ENCODE peak calls at places on chromosomes 2 and 18, in six cellular contexts. W, A, H, J, L and V are unnamed samples.

GRCh38 chr2:43027103-43027482 is 199.3 kb downstream of the ZFP36L2 start:
- DNase-seq in W (no peak), A (no peak), H (no peak), J (no peak), L (no peak), V (no peak)

GRCh38 chr2:45332567-45332966 is 278.5 kb downstream of the SRBD1 start:
- DNase-seq in W (no peak), A (no peak), H (no peak), J (no peak), L (no peak), V (no peak)

GRCh38 chr2:102033028-102033749 is 41.4 kb downstream of the IL1R2 start:
- DNase-seq in W (no peak), A (peak; percentile 63), H (peak; percentile 47), J (no peak), L (no peak), V (peak; percentile 64)

GRCh38 chr2:229514318-229514717 is 200.0 kb downstream of the DNER start:
- DNase-seq in W (no peak), A (no peak), H (no peak), J (no peak), L (no peak), V (no peak)

GRCh38 chr2:118903029-118903351 is 39.0 kb upstream of the MARCO start:
- DNase-seq in W (no peak), A (no peak), H (no peak), J (no peak), L (peak; percentile 67), V (no peak)

GRCh38 chr18:6601241-6601640 is 128.3 kb upstream of the ARHGAP28 start:
- DNase-seq in W (no peak), A (no peak), H (no peak), J (no peak), L (no peak), V (no peak)

GRCh38 chr2:102033750-102034682 is 42.3 kb downstream of the IL1R2 start:
- DNase-seq in W (no peak), A (peak; percentile 35), H (no peak), J (no peak), L (no peak), V (no peak)

GRCh38 chr2:212914392-212914791 is 237.0 kb downstream of the IKZF2 start:
- DNase-seq in W (no peak), A (no peak), H (no peak), J (no peak), L (no peak), V (no peak)

GRCh38 chr2:4445821-4446220 is 742.4 kb downstream of the DCDC2C start:
- DNase-seq in W (peak; percentile 6), A (peak; percentile 18), H (peak; percentile 66), J (no peak), L (no peak), V (no peak)

GRCh38 chr2:47388888-47389287 is 14.1 kb upstream of the MSH2 start:
- DNase-seq in W (no peak), A (no peak), H (no peak), J (no peak), L (no peak), V (no peak)

GRCh38 chr2:101688266-101688665 is 9.2 kb upstream of the MAP4K4 start:
- DNase-seq in W (no peak), A (no peak), H (no peak), J (no peak), L (no peak), V (no peak)

GRCh38 chr2:36356199-36356989 is 816 bp downstream of the CRIM1 start:
- DNase-seq in W (peak; percentile 78), A (peak; percentile 36), H (peak; percentile 23), J (peak; percentile 72), L (no peak), V (peak; percentile 56)

GRCh38 chr2:129779783-129780182 is 199.7 kb upstream of the RAB6C start:
- DNase-seq in W (no peak), A (no peak), H (no peak), J (peak; percentile 31), L (peak; percentile 61), V (no peak)

GRCh38 chr2:43030551-43031025 is 195.8 kb downstream of the ZFP36L2 start:
- DNase-seq in W (no peak), A (no peak), H (no peak), J (no peak), L (no peak), V (no peak)

GRCh38 chr18:7729858-7730257 is 162.7 kb downstream of the PTPRM start:
- DNase-seq in W (no peak), A (no peak), H (no peak), J (no peak), L (no peak), V (no peak)

GRCh38 chr2:61988462-61989366 is 83.2 kb downstream of the COMMD1 start:
- DNase-seq in W (no peak), A (no peak), H (peak; percentile 15), J (no peak), L (no peak), V (no peak)

GRCh38 chr2:203646266-203646864 is 60.1 kb upstream of the CD28 start:
- DNase-seq in W (no peak), A (no peak), H (no peak), J (no peak), L (no peak), V (no peak)

GRCh38 chr18:67265464-67266245 is 250.9 kb downstream of the DSEL start:
- DNase-seq in W (no peak), A (no peak), H (peak; percentile 76), J (no peak), L (no peak), V (no peak)

GRCh38 chr2:149573760-149574159 is 13.8 kb downstream of the MMADHC start:
- DNase-seq in W (no peak), A (no peak), H (peak; percentile 13), J (no peak), L (no peak), V (no peak)

GRCh38 chr2:42878581-42878980 is 86.2 kb upstream of the HAAO start:
- DNase-seq in W (no peak), A (no peak), H (peak; percentile 16), J (no peak), L (no peak), V (no peak)

GRCh38 chr2:171726841-171727460 is 39.7 kb downstream of the DYNC1I2 start:
- DNase-seq in W (no peak), A (no peak), H (no peak), J (no peak), L (no peak), V (no peak)

GRCh38 chr18:32919799-32920198 is 147.0 kb upstream of the KLHL14 start:
- DNase-seq in W (peak; percentile 84), A (no peak), H (no peak), J (peak; percentile 53), L (no peak), V (no peak)

GRCh38 chr2:133718688-133719201 is 150.5 kb upstream of the NCKAP5 start:
- DNase-seq in W (no peak), A (no peak), H (no peak), J (no peak), L (no peak), V (peak; percentile 33)

GRCh38 chr18:65942854-65943253 is 192.0 kb downstream of the CDH7 start:
- DNase-seq in W (no peak), A (no peak), H (no peak), J (no peak), L (no peak), V (no peak)

GRCh38 chr2:140791802-140792201 is 1339.0 kb downstream of the LRP1B start:
- DNase-seq in W (no peak), A (no peak), H (no peak), J (no peak), L (no peak), V (no peak)

GRCh38 chr2:190156750-190157277 is 94.3 kb upstream of the MSTN start:
- DNase-seq in W (no peak), A (no peak), H (no peak), J (no peak), L (no peak), V (no peak)

GRCh38 chr2:153967248-153967973 is 95.7 kb downstream of the GALNT13 start:
- DNase-seq in W (no peak), A (no peak), H (no peak), J (no peak), L (no peak), V (no peak)

GRCh38 chr2:238285653-238286082 is 2.7 kb downstream of the PER2 start:
- DNase-seq in W (no peak), A (peak; percentile 94), H (no peak), J (no peak), L (no peak), V (peak; percentile 86)

GRCh38 chr18:63178526-63178880 is 141.1 kb downstream of the BCL2 start:
- DNase-seq in W (no peak), A (no peak), H (no peak), J (no peak), L (no peak), V (peak; percentile 73)

GRCh38 chr2:137525644-137526190 is 438.6 kb upstream of the HNMT start:
- DNase-seq in W (no peak), A (no peak), H (no peak), J (no peak), L (no peak), V (no peak)

GRCh38 chr2:57693177-57693576 is 353.4 kb upstream of the VRK2 start:
- DNase-seq in W (no peak), A (no peak), H (no peak), J (no peak), L (no peak), V (no peak)

GRCh38 chr2:109722026-109722425 is 72.1 kb upstream of the RGPD5 start:
- DNase-seq in W (peak; percentile 49), A (peak; percentile 17), H (no peak), J (peak; percentile 35), L (peak; percentile 58), V (peak; percentile 13)

GRCh38 chr2:134218928-134219707 is 34.8 kb upstream of the MGAT5 start:
- DNase-seq in W (no peak), A (no peak), H (no peak), J (no peak), L (no peak), V (no peak)

GRCh38 chr2:33482518-33482917 is 6.1 kb downstream of the RASGRP3 start:
- DNase-seq in W (no peak), A (no peak), H (no peak), J (no peak), L (no peak), V (no peak)
- H3K4me1 ChIP-seq in W (peaks cover 17% of the 10 kb centered on the region), A (peaks cover 15% of the 10 kb centered on the region), H (peaks cover 8% of the 10 kb centered on the region), J (no peaks in the 10 kb centered on the region), L (peaks cover 3% of the 10 kb centered on the region), V (peaks cover 84% of the 10 kb centered on the region)

DNA sequence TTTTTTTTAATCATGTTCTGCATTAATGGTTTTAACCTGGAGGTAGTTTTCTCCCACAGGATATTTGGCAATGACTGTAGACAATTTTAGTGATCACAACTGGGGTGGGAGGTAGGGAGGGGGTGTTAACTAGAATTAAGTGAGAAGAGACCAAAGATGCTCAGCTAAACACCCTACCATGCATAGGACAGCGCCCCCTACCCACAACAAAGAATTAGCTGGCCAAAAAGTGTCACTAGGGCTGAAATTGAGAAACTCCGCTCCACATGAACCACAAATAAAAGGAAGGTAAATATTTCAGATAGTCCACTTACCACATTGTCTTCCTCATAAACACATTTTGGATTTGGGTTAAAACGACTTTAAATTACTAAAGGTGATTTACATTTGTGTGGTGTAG is 942.6 kb downstream of the SUCLG1 start:
- DNase-seq in W (no peak), A (no peak), H (no peak), J (peak; percentile 61), L (no peak), V (no peak)
- TF ChIP-seq CTCF in W (no peak), A (no peak), H (no peak), J (peak; percentile 21), L (no peak), V (no peak)

GRCh38 chr2:201185863-201186262 is 2.9 kb downstream of the CASP10 start:
- DNase-seq in W (no peak), A (no peak), H (no peak), J (no peak), L (no peak), V (no peak)
- H3K4me1 ChIP-seq in W (no peaks in the 10 kb centered on the region), A (peaks cover 39% of the 10 kb centered on the region), H (peaks cover 28% of the 10 kb centered on the region), J (no peaks in the 10 kb centered on the region), L (peaks cover 18% of the 10 kb centered on the region), V (peaks cover 27% of the 10 kb centered on the region)

GRCh38 chr2:160408575-160409291 is 84.9 kb downstream of the RBMS1 start:
- DNase-seq in W (no peak), A (no peak), H (peak; percentile 51), J (no peak), L (no peak), V (no peak)
- TF ChIP-seq CTCF in W (peak; percentile 10), A (no peak), H (no peak), J (no peak), L (no peak), V (no peak)